ENCODE peak calls at places on chromosome 20, in six cellular contexts. T is mammary epithelial cell; F is AG04449; K is foreskin keratinocyte; X is CD8-positive, alpha-beta T cell; M is uterus. I is an unnamed sample.

GRCh38 chr20:32820000-32820697 is 395 bp downstream of the MAPRE1 start:
- DNase-seq in T (no peak), F (no peak), K (peak), X (peak), M (peak), I (peak)

GRCh38 chr20:2872304-2873009 is 824 bp upstream of the PTPRA start:
- DNase-seq in T (peak), F (no peak), K (no peak), X (peak), M (peak), I (peak)

GRCh38 chr20:31698803-31699718 is 23.6 kb downstream of the BCL2L1 start:
- DNase-seq in T (peak), F (peak), K (peak), X (no peak), M (peak), I (no peak)

GRCh38 chr20:12269579-12269978 is 351.9 kb downstream of the BTBD3 start:
- DNase-seq in T (no peak), F (no peak), K (no peak), X (no peak), M (no peak), I (no peak)

GRCh38 chr20:57390604-57391438 is at the start of gene RBM38:
- DNase-seq in T (peak), F (no peak), K (no peak), X (peak), M (peak), I (peak)

GRCh38 chr20:56205350-56205749 is 43.2 kb upstream of the MC3R start:
- DNase-seq in T (peak), F (no peak), K (no peak), X (no peak), M (no peak), I (no peak)

GRCh38 chr20:59525500-59526241 is 78.7 kb upstream of the PHACTR3 start:
- DNase-seq in T (peak), F (no peak), K (no peak), X (no peak), M (peak), I (peak)

GRCh38 chr20:49385471-49385870 is 97.0 kb downstream of the KCNB1 start:
- DNase-seq in T (peak), F (no peak), K (no peak), X (no peak), M (no peak), I (no peak)

GRCh38 chr20:49320460-49320859 is 42.6 kb upstream of the ZNFX1 start:
- DNase-seq in T (peak), F (no peak), K (no peak), X (no peak), M (no peak), I (no peak)

GRCh38 chr20:20407891-20408805 is 40.2 kb downstream of the INSM1 start:
- DNase-seq in T (no peak), F (no peak), K (no peak), X (no peak), M (no peak), I (no peak)

GRCh38 chr20:9514461-9515210 is at the start of gene LAMP5:
- DNase-seq in T (no peak), F (no peak), K (no peak), X (no peak), M (no peak), I (peak)

GRCh38 chr20:54479138-54479906 is 3.9 kb downstream of the DOK5 start:
- DNase-seq in T (no peak), F (no peak), K (no peak), X (no peak), M (no peak), I (no peak)

GRCh38 chr20:46348231-46348803 is 40.0 kb upstream of the CDH22 start:
- DNase-seq in T (no peak), F (no peak), K (no peak), X (no peak), M (peak), I (no peak)

GRCh38 chr20:49579874-49580817 is 12.2 kb upstream of the PTGIS start:
- DNase-seq in T (no peak), F (peak), K (no peak), X (no peak), M (peak), I (no peak)

GRCh38 chr20:20546402-20546801 is 166.0 kb downstream of the RALGAPA2 start:
- DNase-seq in T (peak), F (no peak), K (peak), X (no peak), M (no peak), I (no peak)

GRCh38 chr20:19735446-19735845 is 22.6 kb upstream of the RIN2 start:
- DNase-seq in T (peak), F (no peak), K (peak), X (no peak), M (peak), I (no peak)

GRCh38 chr20:44626278-44626677 is 25.2 kb downstream of the ADA start:
- DNase-seq in T (no peak), F (no peak), K (no peak), X (no peak), M (no peak), I (no peak)

DNA sequence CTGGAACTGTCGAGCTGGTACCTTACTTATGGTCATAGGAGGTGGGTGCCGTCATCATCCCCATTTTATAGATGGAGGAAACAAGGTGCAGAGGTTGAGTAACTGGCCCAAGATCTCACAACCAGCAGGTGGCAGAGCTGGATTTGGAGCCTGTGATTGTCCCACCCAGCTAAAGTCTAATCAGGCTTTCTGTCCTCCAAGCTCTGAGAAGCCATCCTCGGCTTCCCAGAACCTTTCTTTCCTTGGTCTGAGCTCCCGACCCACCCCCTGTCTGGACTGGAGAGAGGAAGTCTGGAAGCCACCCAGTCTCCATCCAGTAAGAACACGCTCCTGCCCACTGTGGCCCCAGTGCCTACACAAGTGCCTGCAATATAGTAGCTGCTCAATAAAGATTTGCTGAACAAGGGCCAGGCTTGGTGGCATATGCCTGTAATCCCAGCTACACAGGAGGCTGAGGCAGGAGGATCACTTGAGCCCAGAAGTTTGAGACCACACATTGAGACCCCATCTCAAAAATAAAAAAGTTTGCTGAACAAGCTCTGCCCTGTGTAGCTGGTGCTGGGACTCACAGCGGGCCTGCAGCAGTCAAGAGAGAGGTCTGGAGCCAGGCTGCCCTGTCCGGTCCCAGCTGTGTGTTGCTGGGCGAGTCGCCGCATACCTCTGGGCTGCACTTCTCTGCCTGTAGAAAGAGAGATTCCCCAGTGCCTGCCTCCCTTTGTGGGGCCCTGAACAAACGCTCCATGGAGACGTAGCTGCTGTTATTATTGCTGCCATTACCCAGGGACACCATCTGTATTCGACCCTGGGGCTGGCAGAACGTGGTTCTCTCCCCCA is 32.5 kb upstream of the DLGAP4 start:
- DNase-seq in T (no peak), F (no peak), K (no peak), X (no peak), M (no peak), I (no peak)
- TF ChIP-seq CTCF in T (peak), F (peak), K (peak), X (no peak), M (no peak), I (peak)

GRCh38 chr20:41076776-41077175 is 48.2 kb downstream of the TOP1 start:
- DNase-seq in T (no peak), F (no peak), K (no peak), X (no peak), M (no peak), I (no peak)

GRCh38 chr20:41080866-41081265 is 52.2 kb downstream of the TOP1 start:
- DNase-seq in T (no peak), F (no peak), K (no peak), X (no peak), M (no peak), I (no peak)

GRCh38 chr20:41081276-41081814 is 52.7 kb downstream of the TOP1 start:
- DNase-seq in T (no peak), F (no peak), K (no peak), X (no peak), M (no peak), I (no peak)

GRCh38 chr20:41079066-41079465 is 50.4 kb downstream of the TOP1 start:
- DNase-seq in T (no peak), F (no peak), K (no peak), X (no peak), M (no peak), I (no peak)

GRCh38 chr20:41078329-41078728 is 49.7 kb downstream of the TOP1 start:
- DNase-seq in T (peak), F (peak), K (no peak), X (no peak), M (no peak), I (no peak)
- TF ChIP-seq CTCF in T (peak), F (peak), K (peak), X (no peak), M (peak), I (peak)

DNA sequence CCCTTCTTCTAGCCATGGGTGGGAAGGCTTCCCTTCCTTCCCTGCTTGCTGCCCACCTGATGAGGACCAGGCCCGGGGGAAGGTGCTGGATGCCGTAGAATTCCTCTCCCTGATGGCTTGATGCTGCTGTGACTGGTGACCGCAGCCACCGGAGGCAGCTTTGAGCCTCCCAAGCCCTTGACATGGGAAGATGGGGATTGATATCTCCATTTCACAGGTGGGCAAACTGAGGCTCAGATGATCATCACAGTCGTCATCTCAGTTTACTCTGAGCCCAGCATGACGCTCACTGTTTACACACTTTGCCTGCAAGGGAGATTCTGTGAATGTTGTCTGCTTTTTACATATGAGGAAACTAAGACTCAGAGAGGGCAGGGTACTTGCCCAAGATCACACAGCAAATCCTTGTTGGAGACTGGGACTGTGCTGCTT is 43.9 kb downstream of the SRC start:
- DNase-seq in T (no peak), F (no peak), K (no peak), X (no peak), M (no peak), I (no peak)
- TF ChIP-seq CTCF in T (no peak), F (no peak), K (peak), X (no peak), M (no peak), I (no peak)

GRCh38 chr20:63977392-63978276 is 1.8 kb downstream of the SAMD10 start:
- DNase-seq in T (no peak), F (no peak), K (no peak), X (peak), M (no peak), I (no peak)
- TF ChIP-seq CTCF in T (no peak), F (no peak), K (no peak), X (no peak), M (no peak), I (no peak)

GRCh38 chr20:48008850-48009535 is 223.7 kb upstream of the SULF2 start:
- DNase-seq in T (no peak), F (peak), K (no peak), X (no peak), M (no peak), I (no peak)

GRCh38 chr20:48015136-48015925 is 230.1 kb upstream of the SULF2 start:
- DNase-seq in T (no peak), F (peak), K (no peak), X (no peak), M (no peak), I (no peak)

GRCh38 chr20:48010623-48011022 is 225.3 kb upstream of the SULF2 start:
- DNase-seq in T (no peak), F (no peak), K (no peak), X (no peak), M (no peak), I (no peak)

GRCh38 chr20:48011025-48011424 is 225.7 kb upstream of the SULF2 start:
- DNase-seq in T (no peak), F (no peak), K (no peak), X (no peak), M (no peak), I (no peak)

DNA sequence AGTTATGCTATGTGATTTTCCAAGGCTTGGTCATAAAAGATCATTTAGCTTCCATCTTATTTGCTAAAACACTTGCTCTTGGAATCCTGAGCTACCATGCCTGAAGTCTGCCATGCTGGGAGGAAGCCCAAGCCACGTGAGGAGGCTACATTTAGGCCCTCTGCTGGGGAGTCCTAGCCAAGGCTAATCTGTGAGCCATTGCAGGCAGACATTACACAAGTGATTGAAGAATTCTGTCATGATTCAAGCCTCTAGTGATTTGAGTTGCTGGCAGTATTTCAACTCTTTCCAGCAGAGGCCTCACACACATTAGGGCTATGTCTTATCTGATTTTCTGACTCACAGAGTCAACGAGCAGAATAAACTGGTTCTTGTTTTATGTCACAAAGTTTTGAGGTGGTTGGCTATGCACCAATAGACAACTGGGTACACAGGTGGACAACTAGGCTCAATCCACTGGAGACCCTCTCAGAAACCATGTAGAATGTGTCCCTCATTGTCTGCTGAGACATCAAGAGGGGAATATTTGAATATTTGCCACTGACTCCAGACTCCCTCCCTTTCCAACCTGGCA is 227.2 kb upstream of the SULF2 start:
- DNase-seq in T (peak), F (peak), K (peak), X (no peak), M (no peak), I (no peak)
- TF ChIP-seq CTCF in T (peak), F (peak), K (peak), X (no peak), M (no peak), I (no peak)

GRCh38 chr20:62811720-62812119 is 5.1 kb upstream of the COL9A3 start:
- DNase-seq in T (no peak), F (no peak), K (no peak), X (no peak), M (no peak), I (no peak)
- TF ChIP-seq CTCF in T (no peak), F (no peak), K (no peak), X (no peak), M (no peak), I (no peak)

DNA sequence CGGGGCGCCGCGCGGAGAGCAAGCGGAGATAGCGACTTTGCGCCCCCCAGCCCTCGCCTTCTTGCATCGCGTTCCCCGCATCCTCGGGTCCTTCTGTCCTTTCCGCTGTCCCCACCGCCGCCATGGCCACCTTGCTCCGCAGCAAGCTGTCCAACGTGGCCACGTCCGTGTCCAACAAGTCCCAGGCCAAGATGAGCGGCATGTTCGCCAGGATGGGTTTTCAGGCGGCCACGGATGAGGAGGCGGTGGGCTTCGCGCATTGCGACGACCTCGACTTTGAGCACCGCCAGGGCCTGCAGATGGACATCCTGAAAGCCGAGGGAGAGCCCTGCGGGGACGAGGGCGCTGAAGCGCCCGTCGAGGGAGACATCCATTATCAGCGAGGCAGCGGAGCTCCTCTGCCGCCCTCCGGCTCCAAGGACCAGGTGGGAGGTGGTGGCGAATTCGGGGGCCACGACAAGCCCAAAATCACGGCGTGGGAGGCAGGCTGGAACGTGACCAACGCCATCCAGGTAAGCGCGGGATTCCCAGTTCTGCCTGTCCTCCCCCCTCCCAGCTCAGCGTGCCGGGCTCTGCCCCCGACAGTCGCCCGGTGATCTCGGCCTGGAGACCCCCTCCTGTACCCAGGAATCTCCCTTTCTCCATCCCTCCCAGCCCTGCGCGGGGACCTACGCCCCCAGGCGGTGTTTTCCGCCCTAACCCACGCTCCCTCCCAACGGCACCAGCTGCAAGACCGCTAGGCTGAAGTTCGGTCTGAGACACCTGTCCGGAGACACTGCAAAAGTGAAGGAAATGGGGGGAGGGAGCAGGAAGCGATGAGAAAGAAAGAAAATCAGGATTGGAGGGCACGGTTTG is 544 bp downstream of the SLC32A1 start:
- DNase-seq in T (no peak), F (no peak), K (no peak), X (no peak), M (no peak), I (no peak)
- TF ChIP-seq CTCF in T (no peak), F (no peak), K (no peak), X (no peak), M (no peak), I (no peak)

GRCh38 chr20:38825901-38826625 is 20.6 kb downstream of the PPP1R16B start:
- DNase-seq in T (peak), F (peak), K (peak), X (no peak), M (no peak), I (no peak)
- TF ChIP-seq CTCF in T (no peak), F (no peak), K (no peak), X (no peak), M (no peak), I (no peak)

DNA sequence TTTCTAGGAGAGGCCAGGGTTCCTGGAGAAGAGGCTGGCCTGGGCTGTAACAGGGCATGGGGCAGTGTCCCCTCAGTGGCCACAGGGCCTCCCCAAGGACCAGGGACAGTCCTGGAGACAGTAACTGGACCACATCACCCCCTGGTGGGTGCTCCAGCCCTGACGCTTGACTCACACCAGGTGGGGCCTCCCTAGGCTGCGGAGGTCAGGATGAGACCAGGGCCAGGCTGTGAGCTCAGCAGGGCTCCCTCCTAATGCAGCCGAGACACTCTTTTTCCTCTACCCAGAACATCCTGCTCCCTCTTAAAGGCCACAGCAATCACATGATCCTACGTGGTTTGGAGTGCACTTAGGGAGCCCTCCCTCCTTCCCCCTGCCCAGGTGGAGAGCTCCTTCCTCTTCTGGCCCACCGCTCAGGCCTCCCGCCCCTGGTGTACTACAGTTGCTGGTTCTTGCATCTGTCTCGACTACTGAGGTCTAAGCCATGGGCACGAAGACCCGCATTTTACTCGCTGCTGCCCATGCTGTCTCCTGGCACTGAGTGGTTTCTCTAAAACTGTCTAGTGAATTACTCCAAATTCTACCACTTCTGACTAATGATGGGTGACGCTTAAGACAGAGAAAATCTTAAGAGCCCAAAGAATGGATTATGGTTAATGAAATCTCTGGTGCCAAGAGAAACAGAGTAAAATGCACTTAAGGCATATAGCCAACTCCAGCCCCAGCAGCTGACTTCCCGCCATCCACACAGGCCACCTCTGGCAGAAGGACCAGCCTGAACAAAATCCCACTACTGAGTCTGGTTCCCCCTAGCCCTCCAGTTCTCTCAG is 166.1 kb upstream of the CST7 start:
- DNase-seq in T (no peak), F (no peak), K (no peak), X (no peak), M (no peak), I (no peak)
- TF ChIP-seq CTCF in T (no peak), F (no peak), K (no peak), X (no peak), M (no peak), I (peak)

DNA sequence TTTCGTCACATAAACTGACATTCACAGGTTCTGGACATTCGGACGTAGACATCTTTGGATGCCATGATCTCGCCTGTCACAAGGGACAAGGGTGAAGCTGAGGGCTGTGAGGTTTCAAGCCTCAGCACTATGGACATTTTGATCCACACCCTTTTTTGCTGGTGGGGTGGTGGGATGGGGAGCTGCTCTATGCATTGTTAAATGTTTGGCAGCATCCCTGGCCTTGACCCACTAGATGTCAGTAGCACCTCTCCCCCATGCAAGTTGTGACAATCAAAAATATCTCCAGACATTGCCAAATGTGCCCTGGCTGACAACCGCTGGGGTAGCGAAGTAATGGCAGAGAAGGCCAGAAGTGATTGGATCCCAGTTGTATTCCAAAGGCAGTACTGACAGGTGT is 229.4 kb downstream of the TSHZ2 start:
- DNase-seq in T (no peak), F (no peak), K (no peak), X (no peak), M (no peak), I (no peak)
- TF ChIP-seq CTCF in T (no peak), F (no peak), K (no peak), X (no peak), M (no peak), I (no peak)